ENCODE peak calls at places on chromosomes 11 and 22, in four cellular contexts. N is K562, Z is HL-60, I is GM12878. H is an unnamed sample.

GRCh38 chr11:8988329-8989234 is 15.2 kb downstream of the NRIP3 start:
- DNase-seq in N (peak; percentile 81), Z (no peak), I (no peak), H (no peak)

GRCh38 chr22:19723165-19723989 is at the start of gene GP1BB:
- DNase-seq in N (peak; percentile 99), Z (peak; percentile 47), I (no peak), H (peak; percentile 72)

GRCh38 chr11:3885855-3886254 is 30.4 kb downstream of the STIM1 start:
- DNase-seq in N (no peak), Z (no peak), I (no peak), H (no peak)

GRCh38 chr11:134581966-134582787 is 170.1 kb upstream of the B3GAT1 start:
- DNase-seq in N (no peak), Z (no peak), I (no peak), H (no peak)

GRCh38 chr11:111912535-111912934 is at the start of gene HSPB2:
- DNase-seq in N (peak; percentile 72), Z (no peak), I (no peak), H (no peak)

GRCh38 chr11:69080361-69080973 is 31.7 kb downstream of the TPCN2 start:
- DNase-seq in N (no peak), Z (no peak), I (no peak), H (no peak)

GRCh38 chr22:20156611-20157415 is 6.0 kb upstream of the CCDC188 start:
- DNase-seq in N (peak; percentile 100), Z (peak; percentile 38), I (peak; percentile 17), H (peak; percentile 98)

GRCh38 chr11:117194267-117194666 is 4.9 kb upstream of the TAGLN start:
- DNase-seq in N (no peak), Z (no peak), I (no peak), H (no peak)

GRCh38 chr11:75497788-75498404 is 27.8 kb downstream of the GDPD5 start:
- DNase-seq in N (no peak), Z (no peak), I (no peak), H (no peak)

GRCh38 chr11:62832346-62833234 is at the start of gene TEX54:
- DNase-seq in N (no peak), Z (no peak), I (no peak), H (no peak)

GRCh38 chr22:47547239-47547661 is 784.8 kb downstream of the TBC1D22A start:
- DNase-seq in N (no peak), Z (no peak), I (no peak), H (no peak)

GRCh38 chr11:75925785-75926164 is 110.8 kb downstream of the UVRAG start:
- DNase-seq in N (no peak), Z (no peak), I (no peak), H (no peak)

GRCh38 chr11:45665933-45666647 is 668 bp upstream of the CHST1 start:
- DNase-seq in N (no peak), Z (no peak), I (no peak), H (no peak)

GRCh38 chr11:34175284-34176019 is 70.0 kb downstream of the NAT10 start:
- DNase-seq in N (peak; percentile 35), Z (no peak), I (no peak), H (no peak)

GRCh38 chr11:74443071-74443864 is 24.1 kb downstream of the KCNE3 start:
- DNase-seq in N (no peak), Z (no peak), I (no peak), H (no peak)

GRCh38 chr22:47175761-47176359 is 413.4 kb downstream of the TBC1D22A start:
- DNase-seq in N (no peak), Z (no peak), I (no peak), H (no peak)

GRCh38 chr11:45180888-45181594 is 34.6 kb downstream of the PRDM11 start:
- DNase-seq in N (peak; percentile 86), Z (peak; percentile 24), I (no peak), H (no peak)

GRCh38 chr11:69000391-69000790 is 12.7 kb downstream of the MRGPRF start:
- DNase-seq in N (no peak), Z (no peak), I (no peak), H (no peak)

GRCh38 chr11:69186316-69187266 is 30.9 kb downstream of the SMIM38 start:
- DNase-seq in N (no peak), Z (no peak), I (no peak), H (no peak)

GRCh38 chr22:40270748-40271373 is 75.4 kb upstream of the ADSL start:
- DNase-seq in N (no peak), Z (no peak), I (no peak), H (no peak)

GRCh38 chr22:24190566-24191208 is 9.4 kb downstream of the SUSD2 start:
- DNase-seq in N (no peak), Z (no peak), I (no peak), H (peak; percentile 13)

GRCh38 chr11:117600261-117600783 is 196.7 kb downstream of the DSCAML1 start:
- DNase-seq in N (no peak), Z (no peak), I (no peak), H (no peak)

GRCh38 chr22:44736581-44737413 is 15.6 kb upstream of the ARHGAP8 start:
- DNase-seq in N (no peak), Z (no peak), I (no peak), H (no peak)

GRCh38 chr11:129787518-129787917 is 28.1 kb upstream of the TMEM45B start:
- DNase-seq in N (no peak), Z (no peak), I (no peak), H (no peak)

GRCh38 chr11:119759324-119759723 is 30.3 kb upstream of the NECTIN1 start:
- DNase-seq in N (peak; percentile 62), Z (no peak), I (no peak), H (no peak)

GRCh38 chr11:27207025-27207650 is 155.9 kb downstream of the CCDC34 start:
- DNase-seq in N (no peak), Z (no peak), I (no peak), H (no peak)

GRCh38 chr11:8382436-8383053 is 118.9 kb upstream of the LMO1 start:
- DNase-seq in N (no peak), Z (no peak), I (no peak), H (no peak)

GRCh38 chr11:26778000-26778757 is 56.3 kb upstream of the SLC5A12 start:
- DNase-seq in N (no peak), Z (no peak), I (no peak), H (no peak)

GRCh38 chr22:49951001-49951677 is 9.4 kb upstream of the PIM3 start:
- DNase-seq in N (no peak), Z (no peak), I (no peak), H (no peak)

GRCh38 chr11:29161216-29161615 is 855.6 kb downstream of the KCNA4 start:
- DNase-seq in N (no peak), Z (no peak), I (no peak), H (no peak)
- TF ChIP-seq SPI1 in N (no peak), Z (no peak), I (no peak), H (no peak)

GRCh38 chr11:13939952-13940610 is 22.4 kb upstream of the SPON1 start:
- DNase-seq in N (no peak), Z (no peak), I (no peak), H (no peak)
- TF ChIP-seq SPI1 in N (no peak), Z (no peak), I (no peak), H (no peak)

DNA sequence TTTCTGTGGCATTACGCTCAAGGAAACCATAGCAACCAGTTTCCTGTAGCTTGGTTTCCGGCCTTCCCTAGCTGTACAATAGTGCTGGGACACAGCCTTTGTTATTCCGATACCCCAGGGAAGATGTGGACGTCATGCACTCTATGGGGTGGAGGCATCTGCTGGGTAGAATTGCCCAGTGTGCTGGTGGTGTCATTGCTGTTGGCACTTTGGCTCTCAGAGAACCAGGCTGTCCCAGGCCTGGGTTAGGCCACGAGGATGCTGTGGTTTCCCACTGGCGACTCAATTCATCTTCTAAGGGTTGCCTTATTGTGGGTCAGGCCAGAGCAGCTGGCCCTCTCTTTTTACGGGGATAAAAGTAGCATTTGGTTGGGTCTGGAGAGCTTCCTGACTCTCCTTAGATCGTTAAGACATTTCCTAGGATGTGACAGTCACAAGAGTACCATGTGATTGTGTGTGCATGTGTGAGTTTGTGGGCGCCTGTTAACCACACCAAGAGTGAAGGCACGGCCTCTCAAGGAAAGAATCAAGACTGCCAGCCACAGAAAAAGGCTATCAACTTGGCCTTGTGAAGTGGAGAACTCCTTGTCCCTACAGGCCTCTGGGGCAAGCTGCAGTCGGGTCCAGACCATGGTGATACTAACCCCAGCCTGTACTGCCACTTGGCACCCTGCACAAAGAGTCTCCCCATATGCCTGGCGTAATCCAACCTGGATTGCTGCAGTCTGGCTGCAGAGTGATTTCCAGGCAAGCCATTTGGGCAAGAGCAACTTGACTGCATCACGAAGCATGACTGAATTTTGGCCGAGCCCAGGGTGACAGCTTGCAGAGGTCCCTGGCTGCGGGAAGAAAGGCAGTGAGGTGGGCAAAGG is 35.9 kb upstream of the NAV2 start:
- DNase-seq in N (no peak), Z (no peak), I (no peak), H (no peak)
- TF ChIP-seq SPI1 in N (no peak), Z (no peak), I (no peak), H (no peak)

GRCh38 chr11:58788355-58789023 is 56.0 kb downstream of the GLYATL2 start:
- DNase-seq in N (peak; percentile 54), Z (peak; percentile 28), I (peak; percentile 7), H (no peak)
- TF ChIP-seq SPI1 in N (no peak), Z (no peak), I (no peak), H (no peak)

GRCh38 chr11:1158681-1159525 is 1.1 kb downstream of the MUC5AC start:
- DNase-seq in N (no peak), Z (no peak), I (no peak), H (peak; percentile 16)
- TF ChIP-seq SPI1 in N (no peak), Z (no peak), I (no peak), H (no peak)

DNA sequence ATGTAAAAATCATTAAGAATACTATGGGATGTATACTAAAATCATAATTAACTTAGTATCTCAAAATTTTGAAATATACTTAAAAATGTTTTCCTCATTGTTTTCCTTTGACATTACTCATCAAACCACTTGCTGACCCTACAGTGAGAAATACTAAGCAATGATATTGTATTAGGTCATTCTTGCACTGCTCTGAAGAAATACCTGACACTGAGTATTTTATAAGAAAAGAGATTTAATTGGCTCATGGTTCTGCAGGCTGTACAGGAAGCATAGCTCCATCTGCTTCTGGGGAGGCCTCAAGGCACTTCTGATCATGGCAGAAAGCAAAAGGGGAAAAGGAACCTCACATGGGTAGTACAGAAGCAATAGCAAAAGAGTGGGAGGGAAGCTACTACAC is 950.9 kb upstream of the CHORDC1 start:
- DNase-seq in N (no peak), Z (no peak), I (no peak), H (no peak)
- TF ChIP-seq SPI1 in N (no peak), Z (no peak), I (no peak), H (no peak)

GRCh38 chr22:38221407-38221806 is 19.6 kb downstream of the MAFF start:
- DNase-seq in N (no peak), Z (no peak), I (no peak), H (no peak)

GRCh38 chr22:38220653-38221386 is 19.0 kb downstream of the MAFF start:
- DNase-seq in N (no peak), Z (no peak), I (no peak), H (no peak)

GRCh38 chr22:38218661-38219331 is 17.0 kb downstream of the MAFF start:
- DNase-seq in N (no peak), Z (no peak), I (no peak), H (no peak)

GRCh38 chr22:38220163-38220562 is 18.4 kb downstream of the MAFF start:
- DNase-seq in N (no peak), Z (no peak), I (no peak), H (no peak)

GRCh38 chr22:38219644-38220043 is 17.9 kb downstream of the MAFF start:
- DNase-seq in N (no peak), Z (no peak), I (no peak), H (no peak)
- TF ChIP-seq SPI1 in N (no peak), Z (no peak), I (no peak), H (no peak)